ENCODE peak calls at places on chromosomes 7 and 10, in four cellular contexts. I is A549, B is K562, Y is HepG2. F is an unnamed sample.

GRCh38 chr10:3043512-3044368 is 23.6 kb upstream of the PFKP start:
- DNase-seq in I (peak), B (peak), Y (peak), F (peak)

GRCh38 chr7:66211429-66211828 is 6.3 kb downstream of the TPST1 start:
- DNase-seq in I (no peak), B (no peak), Y (no peak), F (no peak)

GRCh38 chr10:3755440-3756359 is 29.3 kb downstream of the KLF6 start:
- DNase-seq in I (peak), B (no peak), Y (peak), F (no peak)

GRCh38 chr7:12923971-12924370 is 236.5 kb downstream of the ARL4A start:
- DNase-seq in I (no peak), B (no peak), Y (no peak), F (no peak)

GRCh38 chr7:18087031-18087686 is 59.5 kb upstream of the PRPS1L1 start:
- DNase-seq in I (peak), B (peak), Y (no peak), F (no peak)

GRCh38 chr7:106715730-106716129 is 54.8 kb upstream of the CCDC71L start:
- DNase-seq in I (no peak), B (no peak), Y (no peak), F (no peak)

GRCh38 chr7:151085329-151085690 is 965 bp upstream of the AGAP3 start:
- DNase-seq in I (no peak), B (no peak), Y (no peak), F (no peak)

GRCh38 chr10:4733150-4733842 is 92.7 kb upstream of the AKR1E2 start:
- DNase-seq in I (peak), B (no peak), Y (peak), F (no peak)

GRCh38 chr7:107180378-107180777 is 11.6 kb downstream of the HBP1 start:
- DNase-seq in I (peak), B (no peak), Y (peak), F (no peak)

GRCh38 chr7:51823437-51823836 is 506.8 kb upstream of the COBL start:
- DNase-seq in I (no peak), B (no peak), Y (no peak), F (no peak)

GRCh38 chr7:40231796-40232195 is 97.0 kb downstream of the SUGCT start:
- DNase-seq in I (no peak), B (no peak), Y (no peak), F (no peak)

GRCh38 chr7:1144269-1144771 is 15.7 kb downstream of the ZFAND2A start:
- DNase-seq in I (peak), B (no peak), Y (peak), F (no peak)

GRCh38 chr10:114632869-114633715 is 25.0 kb downstream of the ABLIM1 start:
- DNase-seq in I (peak), B (no peak), Y (peak), F (no peak)

GRCh38 chr10:35889226-35889625 is 247.1 kb upstream of the FZD8 start:
- DNase-seq in I (no peak), B (no peak), Y (no peak), F (no peak)

GRCh38 chr10:28807760-28808613 is 130.7 kb downstream of the BAMBI start:
- DNase-seq in I (no peak), B (no peak), Y (peak), F (no peak)

GRCh38 chr7:67738958-67739357 is 742.3 kb downstream of the TYW1 start:
- DNase-seq in I (peak), B (no peak), Y (no peak), F (no peak)

GRCh38 chr7:99393363-99394187 is 14.8 kb downstream of the PDAP1 start:
- DNase-seq in I (no peak), B (no peak), Y (no peak), F (peak)

GRCh38 chr10:10118131-10118530 is 899.5 kb upstream of the CELF2 start:
- DNase-seq in I (no peak), B (no peak), Y (no peak), F (no peak)

GRCh38 chr10:79237801-79238520 is 109.3 kb upstream of the PPIF start:
- DNase-seq in I (no peak), B (no peak), Y (no peak), F (no peak)

GRCh38 chr7:72235351-72235750 is 176.8 kb downstream of the CALN1 start:
- DNase-seq in I (no peak), B (no peak), Y (no peak), F (no peak)

GRCh38 chr7:12716134-12716667 is 28.8 kb downstream of the ARL4A start:
- DNase-seq in I (peak), B (no peak), Y (no peak), F (no peak)

GRCh38 chr7:124171068-124171467 is 138.2 kb upstream of the TMEM229A start:
- DNase-seq in I (peak), B (no peak), Y (no peak), F (no peak)

GRCh38 chr10:71569775-71570588 is 149.6 kb downstream of the C10orf105 start:
- DNase-seq in I (peak), B (peak), Y (peak), F (peak)

GRCh38 chr10:113059001-113059780 is 109.1 kb downstream of the TCF7L2 start:
- DNase-seq in I (no peak), B (no peak), Y (peak), F (no peak)

GRCh38 chr10:9613338-9613737 is 1404.3 kb upstream of the CELF2 start:
- DNase-seq in I (no peak), B (no peak), Y (no peak), F (no peak)

GRCh38 chr10:32413513-32413912 is 32.4 kb upstream of the CCDC7 start:
- DNase-seq in I (peak), B (no peak), Y (no peak), F (no peak)

GRCh38 chr10:46551701-46552525 is 4.5 kb downstream of the GPRIN2 start:
- DNase-seq in I (no peak), B (no peak), Y (no peak), F (no peak)
- TF ChIP-seq PHF8 in I (no peak), B (no peak), Y (no peak), F (no peak)

GRCh38 chr7:100483101-100483727 is 513 bp upstream of the NYAP1 start:
- DNase-seq in I (peak), B (peak), Y (peak), F (no peak)

GRCh38 chr7:100483728-100484635 is at the start of gene NYAP1:
- DNase-seq in I (peak), B (peak), Y (no peak), F (no peak)

GRCh38 chr7:100484636-100485114 is 948 bp downstream of the NYAP1 start:
- DNase-seq in I (no peak), B (no peak), Y (no peak), F (no peak)

GRCh38 chr7:100481466-100481865 is 2.3 kb upstream of the NYAP1 start:
- DNase-seq in I (no peak), B (no peak), Y (no peak), F (no peak)

GRCh38 chr7:100482728-100483100 is 1.0 kb upstream of the NYAP1 start:
- DNase-seq in I (no peak), B (peak), Y (no peak), F (no peak)
- TF ChIP-seq RAD21 in I (no peak), B (no peak), Y (no peak), F (no peak)

DNA sequence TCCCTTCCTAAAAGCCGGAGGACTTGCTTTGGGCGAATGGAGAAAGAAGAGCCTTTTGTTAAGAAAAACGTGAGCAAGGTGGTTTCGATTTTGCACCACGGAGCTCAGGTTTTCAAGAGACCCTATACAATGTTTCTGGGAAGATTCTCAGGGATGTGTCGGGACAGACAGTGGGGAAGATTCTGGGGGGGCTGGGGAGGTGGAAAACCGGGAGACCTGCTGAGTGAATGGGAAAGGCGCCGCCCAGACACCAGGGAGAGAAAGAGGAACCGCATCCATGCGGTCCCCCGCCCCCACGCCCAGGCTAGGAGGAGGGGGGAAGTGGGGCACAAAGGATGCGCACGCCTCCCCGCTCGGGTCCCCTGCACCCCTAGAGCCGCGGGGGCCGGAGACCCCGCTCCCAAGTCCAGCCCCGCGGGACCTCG is 726 bp downstream of the YWHAG start:
- DNase-seq in I (peak), B (peak), Y (no peak), F (no peak)
- TF ChIP-seq PHF8 in I (no peak), B (no peak), Y (no peak), F (no peak)

DNA sequence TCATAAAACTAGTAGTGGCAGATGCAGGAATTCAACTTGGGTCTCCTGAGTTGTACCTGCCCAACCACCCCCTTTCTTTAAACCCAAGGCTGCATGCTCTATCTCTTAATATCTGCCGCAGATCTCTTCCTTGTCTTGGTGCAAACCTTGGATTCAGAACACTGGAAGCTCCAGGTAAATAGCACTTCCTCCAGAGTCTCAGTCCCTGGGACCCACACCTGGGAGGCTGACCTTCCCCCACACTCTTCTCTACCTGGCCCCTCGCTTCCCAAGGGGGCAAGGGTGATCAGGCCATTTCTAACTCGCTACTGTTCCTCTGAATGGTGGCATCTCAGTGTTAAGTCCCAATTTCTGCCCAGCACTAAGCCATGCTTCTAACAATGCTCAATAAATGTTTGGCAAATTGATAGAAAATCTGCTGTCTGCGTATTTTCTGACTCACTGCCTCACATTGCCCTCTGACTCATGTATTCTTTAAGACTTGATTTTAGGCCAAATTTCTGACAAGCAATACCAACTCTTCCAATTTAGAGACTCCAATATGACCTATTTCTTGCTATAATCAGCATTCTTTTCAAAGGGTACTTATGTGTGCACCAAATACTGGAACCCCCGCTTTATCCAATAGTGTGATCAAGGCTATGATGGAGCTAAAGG is 68.0 kb upstream of the PPP1R3C start:
- DNase-seq in I (peak), B (no peak), Y (no peak), F (no peak)
- TF ChIP-seq RAD21 in I (no peak), B (no peak), Y (no peak), F (no peak)

DNA sequence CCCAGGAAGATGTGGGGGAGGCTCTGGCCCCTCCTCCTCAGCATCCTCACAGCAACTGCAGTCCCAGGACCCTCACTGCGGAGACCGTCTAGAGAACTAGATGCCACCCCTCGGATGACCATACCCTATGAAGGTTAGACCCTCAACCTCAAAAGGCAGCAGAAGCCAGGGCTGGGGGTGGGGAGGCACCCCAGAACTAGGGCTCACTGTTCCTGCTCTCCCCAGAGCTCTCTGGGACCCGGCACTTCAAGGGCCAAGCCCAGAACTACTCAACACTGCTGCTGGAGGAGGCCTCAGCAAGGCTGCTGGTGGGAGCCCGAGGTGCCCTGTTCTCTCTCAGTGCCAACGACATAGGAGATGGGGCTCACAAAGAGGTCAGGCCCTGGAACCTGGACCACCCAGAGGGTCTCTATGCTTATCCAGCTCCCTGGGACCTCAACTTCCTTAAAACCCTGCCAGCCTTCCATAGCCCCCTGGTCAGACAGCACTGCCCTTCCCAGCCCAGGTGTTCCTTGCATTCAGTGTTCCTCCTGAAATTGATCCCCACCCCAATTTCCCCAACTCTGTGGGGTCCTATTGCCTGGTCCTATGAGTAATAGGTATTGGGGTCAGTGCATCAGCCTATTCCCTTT is 3.7 kb downstream of the SEMA4G start:
- DNase-seq in I (no peak), B (no peak), Y (no peak), F (no peak)
- TF ChIP-seq PHF8 in I (no peak), B (no peak), Y (no peak), F (no peak)

DNA sequence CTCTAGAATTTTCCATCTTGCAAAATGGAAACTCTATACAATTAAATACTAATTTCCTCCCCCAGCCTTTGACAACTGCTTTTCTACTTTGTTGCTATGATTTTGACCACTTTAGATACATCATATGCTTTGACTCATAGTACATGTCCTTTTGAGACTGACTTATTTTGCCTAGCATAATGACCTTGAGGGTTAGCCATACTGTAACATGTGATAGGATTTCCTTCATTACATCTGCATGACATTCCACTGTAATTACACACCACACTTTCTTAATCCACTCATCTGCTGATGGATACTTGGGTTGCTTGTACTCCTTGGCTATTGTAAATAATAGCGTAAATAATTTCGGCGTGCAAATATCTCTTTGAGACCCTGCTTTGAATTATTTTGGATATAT is 127.7 kb downstream of the JAZF1 start:
- DNase-seq in I (no peak), B (no peak), Y (no peak), F (no peak)
- TF ChIP-seq RAD21 in I (no peak), B (no peak), Y (no peak), F (no peak)

DNA sequence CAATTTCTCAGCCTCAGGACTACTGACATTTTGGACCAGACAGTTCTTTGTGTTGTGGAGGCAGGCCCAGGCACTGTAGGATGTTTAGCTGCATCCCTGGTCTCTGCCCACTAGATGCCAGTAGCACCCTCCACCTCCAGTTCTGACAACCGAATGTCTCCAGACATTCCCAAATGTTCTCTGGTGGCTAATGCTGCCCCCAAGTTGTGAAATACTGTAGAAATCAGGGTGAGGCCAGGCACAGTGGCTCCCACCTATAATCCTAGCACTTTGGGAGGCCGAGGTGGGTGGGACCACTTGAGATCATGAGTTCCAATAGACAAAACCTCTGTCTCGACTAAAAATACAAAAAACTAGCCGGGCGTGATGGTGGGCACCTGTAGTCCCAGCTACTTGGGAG is 18.2 kb downstream of the HNRNPF start:
- DNase-seq in I (peak), B (no peak), Y (peak), F (no peak)
- TF ChIP-seq PHF8 in I (no peak), B (no peak), Y (no peak), F (no peak)

DNA sequence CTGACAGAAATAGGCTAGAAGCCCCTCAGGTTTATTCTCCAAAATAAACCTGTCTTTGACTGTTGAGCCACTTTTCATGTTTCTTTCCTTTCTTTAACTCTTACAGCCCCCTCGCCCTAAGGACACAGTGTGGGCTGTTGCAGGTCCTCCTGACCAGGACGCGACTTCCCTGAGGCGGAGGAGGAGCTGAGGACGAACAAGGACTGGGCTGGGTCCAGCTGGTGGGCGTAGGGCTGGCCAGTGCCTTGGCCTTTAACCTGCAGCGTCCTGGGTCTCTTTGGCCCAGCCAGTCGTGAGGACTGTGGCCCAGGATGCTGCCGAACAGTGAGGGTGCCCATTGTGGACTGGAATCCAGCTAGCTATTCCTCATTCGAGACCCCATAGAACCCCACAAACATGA is 13.4 kb upstream of the BMS1 start:
- DNase-seq in I (no peak), B (no peak), Y (no peak), F (no peak)
- TF ChIP-seq RAD21 in I (no peak), B (no peak), Y (no peak), F (no peak)

GRCh38 chr10:116721048-116721897 is 21.1 kb downstream of the HSPA12A start:
- DNase-seq in I (no peak), B (no peak), Y (peak), F (no peak)

GRCh38 chr10:116720241-116721047 is 21.9 kb downstream of the HSPA12A start:
- DNase-seq in I (no peak), B (no peak), Y (peak), F (no peak)

GRCh38 chr10:116721991-116722392 is 20.4 kb downstream of the HSPA12A start:
- DNase-seq in I (no peak), B (no peak), Y (no peak), F (no peak)

GRCh38 chr10:116722736-116723427 is 19.5 kb downstream of the HSPA12A start:
- DNase-seq in I (no peak), B (no peak), Y (no peak), F (no peak)

DNA sequence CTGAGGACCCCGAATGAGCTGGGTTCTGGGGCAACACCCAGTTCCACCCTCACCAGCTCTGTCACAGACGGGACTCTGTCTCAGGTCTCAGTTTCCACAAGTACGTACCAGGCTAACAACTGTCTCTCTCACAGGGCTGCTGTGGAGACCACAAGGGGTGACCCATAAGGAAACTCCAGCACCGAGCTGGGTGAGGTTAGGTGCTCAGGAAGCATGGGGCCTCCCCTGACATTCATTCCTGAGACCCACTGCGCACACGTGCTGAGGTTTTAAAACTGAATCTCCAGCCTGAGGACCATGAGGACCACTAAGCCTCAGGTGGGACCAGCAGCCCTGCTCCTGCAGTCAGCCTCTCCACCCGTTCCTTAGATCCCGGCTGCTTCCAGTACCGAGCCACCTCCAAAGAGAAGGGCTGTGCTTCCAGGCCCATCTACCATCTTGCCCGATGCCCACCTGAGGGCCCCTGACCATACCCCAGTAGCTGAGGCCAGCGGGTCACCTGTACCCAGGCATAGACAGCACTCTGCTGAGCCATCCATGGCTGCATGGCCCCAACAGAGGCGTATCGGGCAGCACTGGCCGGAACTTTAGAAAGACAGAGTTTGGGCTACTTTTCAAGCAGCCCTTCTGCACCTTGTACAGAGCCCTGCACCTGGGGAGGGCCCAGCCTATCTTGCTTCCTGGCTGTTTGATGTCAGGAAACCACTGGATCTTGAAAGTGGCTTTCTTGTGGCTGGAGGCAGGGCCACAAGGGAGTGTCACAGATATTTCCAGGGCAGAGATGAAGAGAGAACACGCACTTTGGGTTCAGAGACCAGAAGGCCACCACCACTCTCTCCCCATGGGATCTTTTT is 18.7 kb downstream of the HSPA12A start:
- DNase-seq in I (no peak), B (no peak), Y (no peak), F (no peak)
- TF ChIP-seq PHF8 in I (no peak), B (no peak), Y (no peak), F (no peak)

F was measured in H1.